ENCODE peak calls at places on chromosomes 7 and 10, in five cellular contexts. One of them, this sample, is unnamed.

GRCh38 chr10:122795924-122796323 is 49.7 kb downstream of the CUZD1 start:
- DNase-seq in OCI-M1: no peak
- DNase-seq in HAP-1: no peak
- DNase-seq in germinal center: no peak
- DNase-seq in CD4-positive, alpha-beta T cell: no peak
- DNase-seq in this sample: no peak

GRCh38 chr10:32952094-32952493 is 5.9 kb downstream of the ITGB1 start:
- DNase-seq in germinal center: no peak
- DNase-seq in CD4-positive, alpha-beta T cell: no peak
- DNase-seq in HAP-1: no peak
- DNase-seq in OCI-M1: no peak
- DNase-seq in this sample: no peak

GRCh38 chr10:14382022-14382421 is 51.3 kb upstream of the FRMD4A start:
- DNase-seq in HAP-1: no peak
- DNase-seq in germinal center: no peak
- DNase-seq in OCI-M1: no peak
- DNase-seq in CD4-positive, alpha-beta T cell: peak; percentile 32
- DNase-seq in this sample: no peak

GRCh38 chr7:43528581-43529354 is 54.1 kb upstream of the STK17A start:
- DNase-seq in germinal center: no peak
- DNase-seq in OCI-M1: no peak
- DNase-seq in HAP-1: no peak
- DNase-seq in CD4-positive, alpha-beta T cell: no peak
- DNase-seq in this sample: no peak

GRCh38 chr10:78516741-78517140 is 483.1 kb downstream of the RPS24 start:
- DNase-seq in germinal center: no peak
- DNase-seq in OCI-M1: no peak
- DNase-seq in HAP-1: no peak
- DNase-seq in CD4-positive, alpha-beta T cell: no peak
- DNase-seq in this sample: no peak

GRCh38 chr10:51389415-51390342 is 309.7 kb downstream of the CSTF2T start:
- DNase-seq in germinal center: peak; percentile 20
- DNase-seq in CD4-positive, alpha-beta T cell: peak; percentile 11
- DNase-seq in HAP-1: peak; percentile 45
- DNase-seq in OCI-M1: peak; percentile 68
- DNase-seq in this sample: no peak

GRCh38 chr7:5755704-5756131 is 25.7 kb downstream of the RNF216 start:
- DNase-seq in OCI-M1: peak; percentile 61
- DNase-seq in HAP-1: no peak
- DNase-seq in germinal center: no peak
- DNase-seq in CD4-positive, alpha-beta T cell: no peak
- DNase-seq in this sample: no peak

GRCh38 chr10:48389272-48389671 is 82.8 kb downstream of the MAPK8 start:
- DNase-seq in OCI-M1: peak; percentile 24
- DNase-seq in germinal center: no peak
- DNase-seq in CD4-positive, alpha-beta T cell: no peak
- DNase-seq in HAP-1: no peak
- DNase-seq in this sample: no peak

GRCh38 chr10:48523212-48523819 is 81.6 kb downstream of the ARHGAP22 start:
- DNase-seq in germinal center: no peak
- DNase-seq in HAP-1: no peak
- DNase-seq in OCI-M1: peak; percentile 70
- DNase-seq in CD4-positive, alpha-beta T cell: no peak
- DNase-seq in this sample: no peak

GRCh38 chr7:2972531-2973161 is 71.0 kb downstream of the CARD11 start:
- DNase-seq in germinal center: no peak
- DNase-seq in OCI-M1: no peak
- DNase-seq in CD4-positive, alpha-beta T cell: no peak
- DNase-seq in HAP-1: no peak
- DNase-seq in this sample: no peak

GRCh38 chr7:27151341-27151944 is 940 bp downstream of the HOXA3 start:
- DNase-seq in HAP-1: no peak
- DNase-seq in OCI-M1: no peak
- DNase-seq in germinal center: no peak
- DNase-seq in CD4-positive, alpha-beta T cell: no peak
- DNase-seq in this sample: no peak

GRCh38 chr10:29199344-29199743 is 89.5 kb upstream of the LYZL1 start:
- DNase-seq in OCI-M1: no peak
- DNase-seq in CD4-positive, alpha-beta T cell: no peak
- DNase-seq in HAP-1: no peak
- DNase-seq in germinal center: no peak
- DNase-seq in this sample: no peak

GRCh38 chr7:80279760-80280159 is 145.1 kb downstream of the GNAI1 start:
- DNase-seq in CD4-positive, alpha-beta T cell: no peak
- DNase-seq in OCI-M1: no peak
- DNase-seq in germinal center: no peak
- DNase-seq in HAP-1: no peak
- DNase-seq in this sample: no peak

GRCh38 chr7:121485457-121486243 is 89.5 kb upstream of the FAM3C start:
- DNase-seq in HAP-1: no peak
- DNase-seq in CD4-positive, alpha-beta T cell: no peak
- DNase-seq in germinal center: no peak
- DNase-seq in OCI-M1: no peak
- DNase-seq in this sample: no peak

GRCh38 chr7:86949052-86949778 is 110.2 kb downstream of the ELAPOR2 start:
- DNase-seq in OCI-M1: no peak
- DNase-seq in HAP-1: no peak
- DNase-seq in germinal center: peak; percentile 55
- DNase-seq in CD4-positive, alpha-beta T cell: no peak
- DNase-seq in this sample: no peak

GRCh38 chr7:135620980-135621850 is 41.1 kb upstream of the STMP1 start:
- DNase-seq in CD4-positive, alpha-beta T cell: no peak
- DNase-seq in germinal center: peak; percentile 27
- DNase-seq in HAP-1: peak; percentile 77
- DNase-seq in OCI-M1: peak; percentile 71
- DNase-seq in this sample: no peak

GRCh38 chr7:17153571-17153970 is 144.9 kb upstream of the AHR start:
- DNase-seq in OCI-M1: no peak
- DNase-seq in germinal center: no peak
- DNase-seq in HAP-1: no peak
- DNase-seq in CD4-positive, alpha-beta T cell: no peak
- DNase-seq in this sample: no peak

GRCh38 chr7:117088623-117089199 is 135.4 kb downstream of the ST7 start:
- DNase-seq in OCI-M1: no peak
- DNase-seq in CD4-positive, alpha-beta T cell: no peak
- DNase-seq in HAP-1: no peak
- DNase-seq in germinal center: no peak
- DNase-seq in this sample: no peak

GRCh38 chr7:99248391-99249067 is 24.1 kb upstream of the MYH16 start:
- DNase-seq in germinal center: no peak
- DNase-seq in OCI-M1: no peak
- DNase-seq in CD4-positive, alpha-beta T cell: no peak
- DNase-seq in HAP-1: no peak
- DNase-seq in this sample: no peak

GRCh38 chr7:33792041-33792440 is 113.3 kb upstream of the BMPER start:
- DNase-seq in germinal center: no peak
- DNase-seq in CD4-positive, alpha-beta T cell: no peak
- DNase-seq in HAP-1: no peak
- DNase-seq in OCI-M1: no peak
- DNase-seq in this sample: no peak

GRCh38 chr7:24907311-24907886 is 72.6 kb downstream of the OSBPL3 start:
- DNase-seq in OCI-M1: no peak
- DNase-seq in HAP-1: no peak
- DNase-seq in germinal center: no peak
- DNase-seq in CD4-positive, alpha-beta T cell: no peak
- DNase-seq in this sample: peak; percentile 9

GRCh38 chr7:18508441-18509427 is 13.2 kb downstream of the HDAC9 start:
- DNase-seq in germinal center: no peak
- DNase-seq in OCI-M1: peak; percentile 46
- DNase-seq in HAP-1: peak; percentile 90
- DNase-seq in CD4-positive, alpha-beta T cell: no peak
- DNase-seq in this sample: no peak

GRCh38 chr10:63843107-63843506 is 321.9 kb downstream of the REEP3 start:
- DNase-seq in CD4-positive, alpha-beta T cell: no peak
- DNase-seq in germinal center: no peak
- DNase-seq in HAP-1: no peak
- DNase-seq in OCI-M1: no peak
- DNase-seq in this sample: no peak

GRCh38 chr7:133412942-133413341 is 160.1 kb downstream of the EXOC4 start:
- DNase-seq in HAP-1: no peak
- DNase-seq in OCI-M1: no peak
- DNase-seq in germinal center: no peak
- DNase-seq in CD4-positive, alpha-beta T cell: no peak
- DNase-seq in this sample: no peak

GRCh38 chr7:141071260-141071854 is 2.5 kb upstream of the TMEM178B start:
- DNase-seq in CD4-positive, alpha-beta T cell: peak; percentile 32
- DNase-seq in HAP-1: peak; percentile 72
- DNase-seq in germinal center: peak; percentile 6
- DNase-seq in OCI-M1: peak; percentile 45
- DNase-seq in this sample: no peak

GRCh38 chr10:52119507-52119906 is 194.6 kb upstream of the DKK1 start:
- DNase-seq in germinal center: no peak
- DNase-seq in HAP-1: no peak
- DNase-seq in CD4-positive, alpha-beta T cell: no peak
- DNase-seq in OCI-M1: no peak
- DNase-seq in this sample: no peak

GRCh38 chr7:135508853-135509588 is 881 bp downstream of the CNOT4 start:
- DNase-seq in OCI-M1: peak; percentile 51
- DNase-seq in HAP-1: no peak
- DNase-seq in CD4-positive, alpha-beta T cell: no peak
- DNase-seq in germinal center: peak; percentile 33
- DNase-seq in this sample: no peak

GRCh38 chr7:42753917-42754363 is 157.9 kb downstream of the C7orf25 start:
- DNase-seq in germinal center: no peak
- DNase-seq in CD4-positive, alpha-beta T cell: no peak
- DNase-seq in HAP-1: no peak
- DNase-seq in OCI-M1: no peak
- DNase-seq in this sample: no peak

GRCh38 chr7:3032256-3032655 is 11.4 kb downstream of the CARD11 start:
- DNase-seq in HAP-1: no peak
- DNase-seq in OCI-M1: no peak
- DNase-seq in germinal center: no peak
- DNase-seq in CD4-positive, alpha-beta T cell: no peak
- DNase-seq in this sample: no peak

GRCh38 chr10:6255548-6256061 is 52.9 kb downstream of the PFKFB3 start:
- DNase-seq in OCI-M1: no peak
- DNase-seq in germinal center: no peak
- DNase-seq in CD4-positive, alpha-beta T cell: no peak
- DNase-seq in HAP-1: no peak
- DNase-seq in this sample: no peak

GRCh38 chr10:101545898-101546297 is 42.2 kb downstream of the POLL start:
- DNase-seq in germinal center: no peak
- DNase-seq in OCI-M1: peak; percentile 69
- DNase-seq in HAP-1: peak; percentile 24
- DNase-seq in CD4-positive, alpha-beta T cell: no peak
- DNase-seq in this sample: no peak

This sample was measured in activated T-helper 1 cell treated with Interleukin-2 at 50 U/mL for 16 hours.